ENCODE peak calls at places on chromosomes 5 and 9, in six cellular contexts. C is HepG2, R is cardiac muscle cell, Q is esophagus squamous epithelium, L is left ventricle myocardium inferior, F is mesenchymal stem cell. B is an unnamed sample.

GRCh38 chr5:95863383-95863757 is 40.8 kb upstream of the GLRX start:
- DNase-seq in Q (no peak), F (peak; percentile 78), R (no peak), C (peak; percentile 69), L (no peak), B (no peak)

GRCh38 chr9:83477571-83477970 is 60.6 kb downstream of the FRMD3 start:
- DNase-seq in F (no peak), L (no peak), Q (no peak), R (no peak), C (no peak), B (no peak)

GRCh38 chr5:134763221-134763620 is 4.6 kb downstream of the DDX46 start:
- DNase-seq in R (no peak), F (no peak), L (no peak), Q (no peak), C (no peak), B (no peak)

GRCh38 chr9:4686584-4686983 is 7.2 kb downstream of the CDC37L1 start:
- DNase-seq in C (no peak), L (no peak), R (no peak), F (no peak), Q (no peak), B (no peak)

GRCh38 chr5:145283101-145283500 is 552.0 kb downstream of the PRELID2 start:
- DNase-seq in C (no peak), Q (no peak), R (no peak), L (no peak), F (no peak), B (no peak)

GRCh38 chr5:176776916-176777315 is 33.4 kb upstream of the UNC5A start:
- DNase-seq in Q (no peak), R (no peak), F (no peak), C (no peak), L (no peak), B (no peak)

GRCh38 chr5:166781729-166782128 is 1509.7 kb upstream of the WWC1 start:
- DNase-seq in F (peak; percentile 37), L (no peak), C (no peak), R (peak; percentile 77), Q (no peak), B (no peak)

GRCh38 chr9:37575921-37576721 is at the start of gene FBXO10:
- DNase-seq in Q (no peak), R (peak; percentile 91), L (peak; percentile 79), C (no peak), F (peak; percentile 84), B (peak; percentile 59)

GRCh38 chr9:1604942-1605560 is 410.1 kb upstream of the SMARCA2 start:
- DNase-seq in F (no peak), Q (no peak), L (no peak), C (peak; percentile 25), R (peak; percentile 39), B (no peak)

GRCh38 chr5:138352722-138353549 is 451 bp downstream of the KDM3B start:
- DNase-seq in L (peak; percentile 62), Q (peak; percentile 32), C (peak; percentile 26), R (peak; percentile 67), F (peak; percentile 74), B (peak; percentile 76)

GRCh38 chr5:138138949-138139775 is at the start of gene NME5:
- DNase-seq in L (peak; percentile 67), C (no peak), Q (no peak), R (peak; percentile 85), F (peak; percentile 63), B (peak; percentile 32)

GRCh38 chr9:68969538-68969937 is 44.4 kb downstream of the PRKACG start:
- DNase-seq in C (peak; percentile 88), R (no peak), Q (no peak), F (peak; percentile 15), L (no peak), B (peak; percentile 19)

GRCh38 chr5:172801184-172801671 is 30.2 kb upstream of the DUSP1 start:
- DNase-seq in R (no peak), F (peak; percentile 92), Q (no peak), L (no peak), C (peak; percentile 60), B (no peak)

GRCh38 chr9:81559741-81560140 is 129.6 kb downstream of the TLE1 start:
- DNase-seq in Q (no peak), L (no peak), R (no peak), F (peak; percentile 96), C (peak; percentile 63), B (no peak)

DNA sequence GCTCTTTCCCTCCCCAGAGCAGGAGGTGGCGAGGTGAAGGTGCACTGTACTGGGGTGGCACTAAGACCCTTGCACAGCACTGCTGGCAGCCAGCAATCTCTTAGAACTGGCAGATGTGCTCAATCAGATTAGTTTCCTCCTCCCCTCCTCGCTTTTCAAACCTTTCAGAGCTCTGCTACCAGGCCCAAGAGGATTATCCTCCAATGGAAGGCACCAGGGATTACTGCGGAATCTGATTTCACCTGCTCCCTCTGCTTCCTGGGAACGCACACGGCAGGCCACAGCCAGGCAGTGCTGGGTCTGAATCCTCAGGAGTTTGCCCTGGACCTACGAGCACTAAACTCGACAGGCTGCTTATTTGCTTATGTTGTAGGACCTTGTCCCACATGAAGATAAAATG is 32.8 kb downstream of the FABP6 start:
- DNase-seq in F (no peak), R (peak; percentile 45), Q (no peak), C (peak; percentile 18), L (no peak), B (peak; percentile 57)
- H3K4me1 ChIP-seq in F (peaks cover 22% of the 10 kb centered on the region), R (peaks cover 43% of the 10 kb centered on the region), Q (no peaks in the 10 kb centered on the region), C (peaks cover 47% of the 10 kb centered on the region), L (peaks cover 35% of the 10 kb centered on the region), B (peaks cover 8% of the 10 kb centered on the region)

DNA sequence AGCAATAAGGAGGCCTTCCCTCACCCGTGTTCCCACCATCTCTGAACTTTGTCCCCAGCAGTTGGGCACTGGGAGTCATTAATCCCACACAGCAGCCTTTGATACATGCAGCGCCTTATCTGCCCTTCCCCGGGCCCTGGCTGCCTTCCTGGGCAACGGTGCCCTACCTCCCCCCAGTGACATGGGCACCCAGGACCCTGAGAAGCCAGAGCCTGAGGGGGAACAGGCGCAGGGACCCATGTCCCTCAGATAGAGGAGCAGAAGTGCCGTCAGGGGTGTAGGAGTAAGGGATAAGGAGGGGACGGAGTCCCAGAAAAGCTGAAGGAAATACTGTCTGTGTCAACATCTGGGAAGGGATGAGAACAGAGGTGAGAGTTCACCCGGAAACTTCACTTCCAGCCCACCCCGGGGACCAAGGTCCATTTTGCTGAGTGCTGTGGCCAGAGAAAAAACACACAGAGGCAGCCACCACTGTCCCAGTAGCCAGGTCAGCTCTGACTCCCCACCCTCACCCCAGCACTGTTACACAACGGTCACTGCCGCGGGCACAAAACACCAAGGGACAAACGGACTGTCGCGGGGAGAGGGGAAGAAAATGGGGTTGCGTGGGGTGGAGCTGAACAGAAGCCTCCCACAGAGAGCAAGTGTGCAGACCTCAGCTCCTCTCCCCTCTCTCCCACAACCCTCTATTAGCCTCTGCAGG is 3.8 kb downstream of the PCDH1 start:
- DNase-seq in C (peak; percentile 37), R (no peak), L (peak; percentile 27), F (no peak), Q (no peak), B (peak; percentile 99)
- H3K4me3 ChIP-seq in C (no peak overlapping the region), R (no peak overlapping the region), L (peak overlapping the region; percentile 83), F (no peak overlapping the region), Q (peak overlapping the region; percentile 71), B (peak overlapping the region; percentile 84)

DNA sequence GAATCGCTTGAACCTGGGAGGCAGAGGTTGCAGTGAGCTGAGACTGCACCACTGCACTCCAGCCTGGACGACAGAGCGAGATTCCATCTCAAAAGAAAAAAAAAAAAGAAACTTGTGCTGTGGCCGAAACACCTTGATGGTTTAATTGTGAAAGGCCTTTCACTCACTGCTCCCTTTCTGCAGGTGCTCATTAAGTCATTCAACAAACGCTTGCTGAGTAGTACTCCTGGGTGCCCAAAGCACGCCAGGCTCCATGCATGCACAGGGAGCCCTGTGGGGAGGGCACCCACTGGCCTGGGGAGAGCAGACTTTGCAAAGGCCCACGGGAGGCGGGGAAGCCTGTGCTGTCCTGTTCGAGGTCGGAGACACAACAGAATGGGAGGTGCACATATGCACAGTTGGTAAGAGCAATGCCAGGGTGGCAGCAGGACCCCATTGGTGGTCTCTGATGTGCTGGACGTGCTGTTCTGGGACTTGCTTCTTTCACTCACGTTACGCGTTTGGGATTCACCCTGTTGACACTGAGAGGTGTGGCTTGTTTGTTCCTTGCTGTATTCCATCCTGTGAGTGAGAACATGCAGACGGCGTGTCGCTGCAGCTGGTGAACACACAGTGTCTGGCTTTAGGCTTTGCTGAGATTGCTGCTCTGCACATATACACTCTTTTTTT is 3.0 kb upstream of the ENTPD2 start:
- DNase-seq in R (no peak), L (no peak), C (peak; percentile 49), F (no peak), Q (no peak), B (no peak)
- H3K4me1 ChIP-seq in R (no peaks in the 10 kb centered on the region), L (peaks cover 54% of the 10 kb centered on the region), C (peaks cover 57% of the 10 kb centered on the region), F (peaks cover 16% of the 10 kb centered on the region), Q (peaks cover 35% of the 10 kb centered on the region), B (peaks cover 4% of the 10 kb centered on the region)

DNA sequence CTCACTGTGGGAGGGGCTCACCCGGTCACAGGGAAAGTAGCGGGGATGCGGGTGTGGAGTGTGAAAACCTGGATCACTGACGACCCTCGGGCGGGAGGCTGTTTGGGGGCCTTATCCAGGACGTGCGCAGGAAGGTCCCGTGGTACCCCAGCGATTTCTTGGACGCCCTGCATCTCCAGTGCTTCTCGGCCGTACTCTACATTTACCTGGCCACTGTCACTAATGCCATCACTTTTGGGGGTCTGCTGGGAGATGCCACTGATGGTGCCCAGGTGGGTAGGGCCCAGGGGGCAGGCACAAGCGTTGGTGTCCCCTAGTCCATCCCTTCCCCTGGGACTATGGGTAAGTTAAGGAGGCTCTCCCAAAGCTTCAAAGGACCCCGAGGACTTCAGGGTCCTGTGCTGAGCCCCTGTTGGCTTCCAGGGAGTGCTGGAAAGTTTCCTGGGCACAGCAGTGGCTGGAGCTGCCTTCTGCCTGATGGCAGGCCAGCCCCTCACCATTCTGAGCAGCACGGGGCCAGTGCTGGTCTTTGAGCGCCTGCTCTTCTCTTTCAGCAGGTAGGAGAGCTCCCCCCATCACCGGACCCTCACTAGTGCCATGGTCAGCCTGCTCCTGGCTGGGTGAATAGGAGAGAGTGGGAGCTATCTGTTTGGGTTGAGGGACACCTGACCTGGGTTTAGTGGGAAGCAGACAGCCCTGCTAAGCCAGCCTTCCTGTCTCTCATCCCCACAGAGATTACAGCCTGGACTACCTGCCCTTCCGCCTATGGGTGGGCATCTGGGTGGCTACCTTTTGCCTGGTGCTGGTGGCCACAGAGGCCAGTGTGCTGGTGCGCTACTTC is 3.9 kb downstream of the SLC4A9 start:
- DNase-seq in Q (no peak), R (no peak), C (no peak), F (no peak), L (no peak), B (no peak)
- H3K4me3 ChIP-seq in Q (peak overlapping the region; percentile 46), R (peak overlapping the region; percentile 18), C (peak overlapping the region; percentile 36), F (peak overlapping the region; percentile 53), L (peak overlapping the region; percentile 54), B (peak overlapping the region; percentile 17)

DNA sequence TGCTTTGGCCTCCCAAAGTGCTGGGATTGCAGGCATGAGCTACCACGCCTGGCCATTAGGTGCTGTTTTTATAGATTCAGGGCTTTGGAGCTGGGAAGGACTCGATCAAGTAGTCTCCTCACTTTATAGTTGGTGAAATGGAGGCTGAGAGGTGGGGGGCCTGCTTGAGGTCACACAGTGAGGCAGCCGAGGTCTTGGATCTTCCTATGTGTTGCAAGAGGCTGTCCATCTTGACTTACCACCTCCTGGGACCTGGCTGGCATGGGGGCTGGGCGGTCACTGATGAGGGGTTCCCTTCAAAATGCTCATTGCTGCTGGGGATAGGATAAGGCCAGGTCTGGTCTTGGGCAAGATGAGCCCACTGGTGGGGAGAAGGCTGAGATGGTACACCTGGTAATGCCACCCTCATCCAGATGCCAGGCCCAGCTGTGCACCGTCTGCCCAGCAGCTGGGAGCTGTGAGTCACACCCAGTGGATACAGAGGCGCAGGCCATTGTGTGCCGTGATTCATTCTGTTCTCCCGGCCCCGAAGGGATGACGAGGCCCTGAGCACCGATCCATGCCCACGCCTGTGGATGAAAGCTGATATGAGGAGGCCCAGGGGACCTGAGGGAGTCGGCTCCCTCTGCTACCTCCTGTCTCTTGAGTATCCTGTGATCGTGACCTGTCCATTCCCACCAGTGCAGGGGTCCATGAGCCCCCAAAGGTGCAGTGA is 10.5 kb upstream of the NDST1 start:
- DNase-seq in R (no peak), C (no peak), Q (no peak), F (peak; percentile 96), L (peak; percentile 55), B (peak; percentile 67)
- H3K4me1 ChIP-seq in R (peaks cover 36% of the 10 kb centered on the region), C (peaks cover 67% of the 10 kb centered on the region), Q (peaks cover 76% of the 10 kb centered on the region), F (peaks cover 63% of the 10 kb centered on the region), L (peaks cover 79% of the 10 kb centered on the region), B (peaks cover 6% of the 10 kb centered on the region)

B was measured in small intestine.